ENCODE peak calls at places on chromosomes 16 and 17, in six cellular contexts. C, G, S, T, B and U are unnamed samples.

GRCh38 chr17:58764373-58764772 is 8.7 kb downstream of the PPM1E start:
- DNase-seq in T (no peak), B (no peak), G (no peak), S (no peak), C (no peak), U (no peak)

GRCh38 chr17:35947156-35947585 is 3.7 kb upstream of the LYZL6 start:
- DNase-seq in C (peak; percentile 14), B (peak; percentile 21), S (peak; percentile 52), G (peak; percentile 57), T (peak; percentile 44), U (peak; percentile 91)

GRCh38 chr17:55770220-55770870 is 19.5 kb downstream of the PCTP start:
- DNase-seq in T (peak; percentile 78), C (peak; percentile 36), G (peak; percentile 87), S (peak; percentile 39), B (peak; percentile 72), U (no peak)

GRCh38 chr16:57620316-57621231 is 7.9 kb upstream of the ADGRG1 start:
- DNase-seq in S (no peak), B (no peak), T (no peak), G (no peak), C (no peak), U (peak; percentile 73)

GRCh38 chr17:74181341-74181740 is 22.1 kb upstream of the RPL38 start:
- DNase-seq in T (no peak), G (no peak), S (no peak), C (no peak), B (no peak), U (no peak)

GRCh38 chr16:3988824-3989223 is 108.3 kb upstream of the CREBBP start:
- DNase-seq in G (no peak), B (no peak), S (no peak), C (no peak), T (no peak), U (no peak)

GRCh38 chr17:12566281-12567002 is 99.2 kb upstream of the MYOCD start:
- DNase-seq in B (no peak), G (no peak), S (no peak), C (no peak), T (no peak), U (peak; percentile 70)

GRCh38 chr17:60510723-60511122 is 15.3 kb downstream of the APPBP2 start:
- DNase-seq in B (no peak), S (no peak), C (no peak), G (no peak), T (no peak), U (no peak)

GRCh38 chr16:25988089-25988488 is 296.3 kb downstream of the HS3ST4 start:
- DNase-seq in G (no peak), C (no peak), B (no peak), S (no peak), T (no peak), U (peak; percentile 69)

GRCh38 chr17:56185905-56186783 is 32.9 kb downstream of the ANKFN1 start:
- DNase-seq in C (peak; percentile 96), B (peak; percentile 94), S (no peak), G (peak; percentile 90), T (peak; percentile 73), U (no peak)

GRCh38 chr17:15409721-15410247 is 57.6 kb downstream of the CDRT4 start:
- DNase-seq in G (peak; percentile 98), S (no peak), B (peak; percentile 98), C (peak; percentile 99), T (peak; percentile 86), U (no peak)

GRCh38 chr16:5059386-5060072 is 6.2 kb downstream of the C16orf89 start:
- DNase-seq in G (no peak), B (no peak), T (no peak), S (no peak), C (no peak), U (peak; percentile 83)

GRCh38 chr17:30550512-30551273 is 73.5 kb downstream of the GOSR1 start:
- DNase-seq in B (peak; percentile 19), C (peak; percentile 65), S (peak; percentile 62), G (peak; percentile 35), T (peak; percentile 14), U (peak; percentile 50)

GRCh38 chr16:63577891-63578290 is 1541.7 kb upstream of the CDH8 start:
- DNase-seq in C (no peak), B (no peak), G (no peak), S (no peak), T (no peak), U (no peak)

GRCh38 chr16:78321611-78322010 is 222.2 kb downstream of the WWOX start:
- DNase-seq in C (no peak), S (no peak), G (no peak), T (no peak), B (no peak), U (peak; percentile 66)

GRCh38 chr16:82195917-82196494 is 26.0 kb upstream of the MPHOSPH6 start:
- DNase-seq in G (no peak), C (no peak), S (no peak), T (peak; percentile 27), B (no peak), U (no peak)

GRCh38 chr16:1870365-1871082 is 1.4 kb downstream of the MEIOB start:
- DNase-seq in C (peak; percentile 79), T (peak; percentile 75), B (peak; percentile 79), S (no peak), G (peak; percentile 90), U (no peak)

GRCh38 chr17:8482546-8482945 is 46.9 kb downstream of the NDEL1 start:
- DNase-seq in C (no peak), S (no peak), T (no peak), G (peak; percentile 48), B (peak; percentile 18), U (no peak)

GRCh38 chr17:31513731-31514427 is 122.4 kb downstream of the RAB11FIP4 start:
- DNase-seq in T (no peak), G (no peak), S (no peak), C (no peak), B (no peak), U (no peak)

GRCh38 chr17:37642706-37643105 is 540 bp downstream of the DDX52 start:
- DNase-seq in G (peak; percentile 72), T (peak; percentile 62), C (peak; percentile 35), B (peak; percentile 31), S (no peak), U (no peak)

DNA sequence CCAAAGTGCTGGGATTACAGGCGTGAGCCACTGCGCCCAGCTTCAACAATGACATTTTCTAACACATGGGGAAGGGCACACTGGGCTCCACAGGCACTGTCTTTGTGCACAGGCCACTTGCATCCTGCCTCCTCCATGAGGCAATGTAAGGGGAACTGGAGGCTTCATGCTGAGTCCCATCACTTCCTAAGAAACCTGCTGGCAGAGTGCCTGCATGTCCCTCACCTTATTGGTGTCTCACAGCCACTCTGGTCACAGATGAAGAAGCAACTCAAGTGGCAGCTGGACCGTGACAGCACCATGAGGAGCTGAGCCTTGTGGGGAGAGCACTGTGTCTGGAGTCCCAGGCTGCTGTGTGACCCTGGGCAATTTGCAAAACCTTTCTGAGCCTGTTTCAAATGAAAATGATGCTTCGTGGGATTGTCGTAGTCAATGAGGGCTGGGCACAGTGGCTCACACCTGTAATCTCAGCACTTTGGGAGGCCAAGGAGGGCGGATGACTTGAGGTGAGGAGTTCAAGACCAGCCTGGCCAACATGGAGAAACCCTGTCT is 19.5 kb downstream of the ANKRD40 start:
- DNase-seq in B (no peak), S (no peak), G (no peak), C (no peak), T (no peak), U (no peak)
- H3K9ac ChIP-seq in B (no peak overlapping the region), S (no peak overlapping the region), G (no peak overlapping the region), C (no peak overlapping the region), T (no peak overlapping the region), U (no peak overlapping the region)

DNA sequence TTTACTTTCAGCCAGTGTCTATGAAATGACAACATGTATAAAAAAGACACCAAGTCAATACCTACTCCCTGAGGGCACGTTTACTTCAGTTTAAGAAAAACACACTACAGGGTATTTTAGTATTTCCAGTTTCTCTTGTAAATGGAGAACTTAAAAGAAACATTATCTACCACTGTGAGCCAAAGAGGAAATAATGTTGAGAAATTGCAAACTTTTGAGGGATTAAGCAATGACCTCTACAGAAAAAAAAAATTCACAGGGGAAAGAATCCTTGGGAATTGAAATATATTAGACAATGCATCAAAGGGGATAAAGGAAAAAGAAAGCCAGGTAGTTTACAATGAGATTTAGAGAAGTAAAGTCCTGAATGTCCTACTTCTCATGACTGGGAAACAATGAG is 126.0 kb downstream of the KCNJ2 start:
- DNase-seq in T (peak; percentile 15), S (no peak), B (no peak), C (no peak), G (no peak), U (no peak)
- H3K9me3 ChIP-seq in T (no peaks in the 10 kb centered on the region), S (no peaks in the 10 kb centered on the region), B (no peaks in the 10 kb centered on the region), C (no peaks in the 10 kb centered on the region), G (no peaks in the 10 kb centered on the region), U (peaks cover 3% of the 10 kb centered on the region)

GRCh38 chr17:39868554-39868942 is 546 bp downstream of the ZPBP2 start:
- DNase-seq in B (no peak), G (no peak), C (no peak), T (no peak), S (no peak), U (no peak)
- H3K27me3 ChIP-seq in B (peaks cover 49% of the 10 kb centered on the region), G (peaks cover 50% of the 10 kb centered on the region), C (peaks cover 51% of the 10 kb centered on the region), T (peaks cover 55% of the 10 kb centered on the region), S (peaks cover 12% of the 10 kb centered on the region), U (peaks cover 37% of the 10 kb centered on the region)

DNA sequence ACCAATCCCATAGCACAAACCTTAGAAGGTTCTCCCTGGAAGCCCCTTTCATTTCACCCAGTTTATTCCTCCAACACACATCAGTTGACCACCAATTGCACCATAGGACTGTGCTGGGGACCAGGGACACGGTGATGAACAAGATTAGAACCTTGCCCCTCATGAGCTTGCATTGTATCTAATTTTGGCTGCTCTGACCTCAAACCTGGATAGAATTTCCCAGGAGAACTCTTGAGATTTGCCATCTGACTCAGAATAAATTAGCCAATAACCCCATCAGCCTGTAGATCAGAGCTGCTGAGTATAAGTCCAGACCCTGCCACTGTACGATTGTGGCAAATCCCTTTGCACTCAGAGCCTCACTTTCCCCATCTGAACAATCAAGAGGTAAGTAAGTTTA is 52.1 kb downstream of the CDH11 start:
- DNase-seq in G (peak; percentile 63), S (no peak), B (peak; percentile 61), C (no peak), T (peak; percentile 42), U (no peak)
- H3K9ac ChIP-seq in G (peak overlapping the region; percentile 56), S (no peak overlapping the region), B (no peak overlapping the region), C (peak overlapping the region; percentile 75), T (peak overlapping the region; percentile 24), U (no peak overlapping the region)

DNA sequence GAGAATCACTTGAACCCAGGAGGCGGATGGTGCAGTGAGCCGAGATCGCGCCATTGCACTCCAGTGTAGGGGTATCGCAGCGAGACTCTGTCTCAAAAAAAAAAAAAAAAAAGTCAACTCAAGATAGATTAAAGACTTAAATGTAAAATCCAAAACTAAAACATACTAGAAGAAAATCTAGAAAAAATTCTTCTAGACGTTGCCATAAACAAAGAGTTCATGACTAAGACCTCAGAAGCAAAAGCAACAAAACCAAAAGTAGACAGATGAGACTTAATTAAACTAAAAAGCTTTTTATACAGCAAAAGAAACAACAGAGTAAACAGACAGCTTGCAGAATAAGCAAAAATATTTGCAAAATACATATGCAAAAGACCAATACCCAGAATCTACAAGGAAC is 61.2 kb upstream of the ABCC11 start:
- DNase-seq in B (no peak), C (no peak), S (no peak), G (no peak), T (no peak), U (no peak)
- H3K9me3 ChIP-seq in B (peaks cover 13% of the 10 kb centered on the region), C (no peaks in the 10 kb centered on the region), S (peaks cover 5% of the 10 kb centered on the region), G (no peaks in the 10 kb centered on the region), T (peaks cover 50% of the 10 kb centered on the region), U (peaks cover 39% of the 10 kb centered on the region)

GRCh38 chr17:180380-181212 is 854 bp downstream of the DOC2B start:
- DNase-seq in B (no peak), T (no peak), S (no peak), G (peak; percentile 24), C (no peak), U (peak; percentile 83)
- H3K27me3 ChIP-seq in B (peaks cover 67% of the 10 kb centered on the region), T (peaks cover 72% of the 10 kb centered on the region), S (no peaks in the 10 kb centered on the region), G (peaks cover 60% of the 10 kb centered on the region), C (peaks cover 74% of the 10 kb centered on the region), U (peaks cover 80% of the 10 kb centered on the region)